ENCODE peak calls at places on chromosomes 7 and 10, in seven cellular contexts. R is breast epithelium; P is naive thymus-derived CD4-positive, alpha-beta T cell; F is kidney epithelial cell; S is WERI-Rb-1; J is CD8-positive, alpha-beta T cell; B is adrenal gland. W is an unnamed sample.

GRCh38 chr7:120442838-120443237 is 169.9 kb downstream of the KCND2 start:
- DNase-seq in F (no peak), S (no peak), R (no peak), B (no peak), J (no peak), P (no peak), W (no peak)

GRCh38 chr7:23000597-23001360 is 13.2 kb downstream of the HYCC1 start:
- DNase-seq in S (no peak), P (no peak), B (no peak), R (no peak), J (no peak), F (no peak), W (no peak)

GRCh38 chr10:110067960-110068770 is 60.4 kb downstream of the ADD3 start:
- DNase-seq in P (peak), R (no peak), J (no peak), B (peak), S (no peak), F (no peak), W (peak)

GRCh38 chr7:117502338-117502737 is 22.5 kb downstream of the CFTR start:
- DNase-seq in R (no peak), J (no peak), B (no peak), F (no peak), S (no peak), P (no peak), W (no peak)

GRCh38 chr10:35563266-35563891 is 41.8 kb upstream of the GJD4 start:
- DNase-seq in F (no peak), J (peak), B (no peak), P (no peak), R (no peak), S (peak), W (peak)

GRCh38 chr10:137031-137430 is 1.8 kb downstream of the ZMYND11 start:
- DNase-seq in F (no peak), B (no peak), P (peak), J (no peak), S (peak), R (no peak), W (peak)

GRCh38 chr7:135328053-135328452 is 94.4 kb downstream of the STRA8 start:
- DNase-seq in R (no peak), F (no peak), S (no peak), B (no peak), P (no peak), J (no peak), W (no peak)

GRCh38 chr7:29622335-29623265 is 59.0 kb downstream of the PRR15 start:
- DNase-seq in S (no peak), F (peak), P (no peak), R (no peak), B (no peak), J (no peak), W (no peak)

GRCh38 chr10:17685227-17685840 is 41.4 kb downstream of the STAM start:
- DNase-seq in P (no peak), F (no peak), S (no peak), B (no peak), J (no peak), R (no peak), W (no peak)

GRCh38 chr7:130221746-130222145 is 14.1 kb downstream of the SSMEM1 start:
- DNase-seq in S (no peak), F (no peak), J (no peak), R (no peak), B (no peak), P (no peak), W (no peak)

GRCh38 chr10:59945590-59945989 is 39.2 kb upstream of the CCDC6 start:
- DNase-seq in J (no peak), S (no peak), B (no peak), R (no peak), P (no peak), F (no peak), W (no peak)

GRCh38 chr7:128157906-128158305 is 83.2 kb upstream of the LEP start:
- DNase-seq in R (no peak), B (no peak), F (no peak), S (no peak), J (no peak), P (no peak), W (no peak)

GRCh38 chr10:132945894-132946255 is 3.5 kb upstream of the CFAP46 start:
- DNase-seq in B (no peak), F (no peak), R (no peak), P (no peak), J (no peak), S (no peak), W (no peak)

GRCh38 chr10:69696073-69696731 is 66.2 kb downstream of the FAM241B start:
- DNase-seq in J (no peak), B (no peak), S (no peak), F (peak), R (no peak), P (no peak), W (peak)

GRCh38 chr10:48493083-48493871 is 111.6 kb downstream of the ARHGAP22 start:
- DNase-seq in J (peak), S (no peak), B (no peak), F (no peak), R (no peak), P (no peak), W (no peak)

GRCh38 chr10:75038335-75038734 is 73.1 kb upstream of the SAMD8 start:
- DNase-seq in S (no peak), F (no peak), B (peak), P (no peak), J (peak), R (no peak), W (no peak)

GRCh38 chr10:131688304-131688703 is 212.5 kb upstream of the PPP2R2D start:
- DNase-seq in P (no peak), S (no peak), B (no peak), J (no peak), F (no peak), R (no peak), W (no peak)

GRCh38 chr10:2980791-2981360 is 86.5 kb upstream of the PFKP start:
- DNase-seq in S (no peak), J (no peak), F (peak), R (no peak), B (no peak), P (no peak), W (no peak)
- H3K4me3 ChIP-seq in S (no peak), J (no peak), F (no peak), R (no peak), B (no peak), P (no peak), W (no peak)

DNA sequence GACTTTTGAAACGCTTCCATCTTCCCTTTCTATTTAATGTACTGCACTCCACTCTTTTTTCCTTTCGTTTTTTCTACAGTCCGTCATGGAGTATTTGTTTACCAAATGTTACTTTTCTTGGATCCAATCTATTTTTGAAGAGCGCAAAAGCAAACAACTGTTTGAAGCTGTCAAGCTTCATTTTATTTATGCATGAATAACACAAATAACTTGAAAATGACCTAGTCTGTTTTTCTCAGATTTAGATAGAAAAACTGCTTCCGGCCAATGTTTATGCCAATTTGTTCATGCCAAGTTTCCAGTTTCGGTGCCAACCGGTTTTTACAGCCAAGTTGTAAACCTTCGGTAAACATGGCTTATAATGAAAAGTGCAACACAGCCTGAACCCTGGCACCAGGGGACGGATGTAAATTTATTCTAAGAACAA is 150.9 kb upstream of the KLF6 start:
- DNase-seq in S (no peak), J (no peak), R (no peak), P (no peak), F (no peak), B (no peak), W (no peak)
- H3K4me3 ChIP-seq in S (no peak), J (no peak), R (peak), P (no peak), F (no peak), B (no peak), W (no peak)

GRCh38 chr7:35717013-35717412 is 22.1 kb upstream of the HERPUD2 start:
- DNase-seq in S (no peak), B (no peak), J (no peak), R (no peak), P (no peak), F (no peak), W (no peak)
- H3K4me3 ChIP-seq in S (no peak), B (no peak), J (no peak), R (peak), P (no peak), F (no peak), W (no peak)

DNA sequence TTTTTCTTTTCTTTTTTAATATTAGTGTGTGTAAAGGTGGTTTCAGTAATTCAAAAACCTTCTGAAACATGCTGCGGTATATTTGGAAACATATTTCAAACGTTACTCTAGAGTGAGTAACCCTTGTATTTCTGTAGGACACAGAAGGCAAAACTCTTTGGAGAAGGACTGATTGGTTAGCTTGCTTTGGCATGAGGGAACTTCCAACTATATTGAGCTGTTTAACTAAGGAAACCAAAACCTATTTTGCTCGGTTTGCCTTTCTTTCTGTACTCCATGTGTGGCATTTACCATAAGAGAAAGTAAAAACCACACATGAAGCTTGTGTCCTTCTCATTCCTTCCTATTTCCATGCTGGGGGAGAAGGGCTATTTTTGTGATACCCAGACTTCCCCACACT is 149.8 kb downstream of the DYNC1I1 start:
- DNase-seq in F (no peak), P (no peak), J (no peak), R (no peak), S (no peak), B (no peak), W (no peak)
- H3K4me3 ChIP-seq in F (no peak), P (no peak), J (no peak), R (no peak), S (no peak), B (no peak), W (no peak)

GRCh38 chr7:4302203-4302905 is 379.7 kb upstream of the FOXK1 start:
- DNase-seq in P (no peak), J (no peak), S (no peak), R (no peak), F (no peak), B (no peak), W (no peak)
- H3K4me3 ChIP-seq in P (no peak), J (no peak), S (no peak), R (no peak), F (no peak), B (no peak), W (no peak)

GRCh38 chr7:909358-910329 is 33.3 kb downstream of the GET4 start:
- DNase-seq in R (no peak), P (no peak), J (peak), F (no peak), B (peak), S (no peak), W (no peak)
- H3K4me3 ChIP-seq in R (peak), P (peak), J (peak), F (no peak), B (no peak), S (peak), W (no peak)

DNA sequence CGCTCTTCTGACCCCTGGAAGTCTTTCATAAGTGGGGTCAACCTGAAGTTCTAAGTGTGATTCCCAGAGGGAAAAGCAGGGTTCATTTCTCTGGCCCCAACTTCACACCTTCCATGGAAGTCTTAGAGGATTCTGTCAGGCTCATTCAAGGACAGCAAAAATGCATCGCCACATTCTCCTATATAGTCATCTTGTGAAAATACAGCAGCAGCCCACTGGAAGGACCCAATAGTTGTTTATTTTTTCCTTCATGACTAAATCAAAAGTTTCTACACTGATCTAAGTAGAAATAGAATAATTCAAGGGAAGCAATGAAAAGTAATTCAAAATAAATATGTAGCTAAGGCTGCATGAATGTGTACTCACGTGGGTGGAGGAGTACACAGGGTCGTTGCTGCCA is 33.3 kb downstream of the EEPD1 start:
- DNase-seq in P (no peak), B (no peak), F (no peak), R (no peak), S (no peak), J (no peak), W (no peak)
- H3K4me3 ChIP-seq in P (no peak), B (no peak), F (no peak), R (no peak), S (no peak), J (no peak), W (no peak)